ENCODE peak calls at places on chromosomes 6 and 20, in nine cellular contexts. N is spleen, Q is heart left ventricle, Z is HCT116, B is esophagus muscularis mucosa, O is body of pancreas, D is A549, F is right lobe of liver, J is transverse colon. K is an unnamed sample. For H3K4me1, the result is how much of the 10 kb centered on the place peaks cover.

GRCh38 chr20:20734475-20734948 is 22.1 kb upstream of the RALGAPA2 start:
- DNase-seq in N (no peak), Q (no peak), Z (no peak), B (peak), O (no peak), D (no peak), F (no peak), J (no peak), K (no peak)

GRCh38 chr20:10217517-10218410 is 866 bp upstream of the SNAP25 start:
- DNase-seq in N (no peak), Q (no peak), Z (no peak), B (no peak), O (peak), D (peak), F (no peak), J (peak), K (no peak)

GRCh38 chr6:99611148-99611547 is 4.5 kb downstream of the PRDM13 start:
- DNase-seq in N (no peak), Q (no peak), Z (no peak), B (no peak), O (no peak), D (no peak), F (no peak), J (no peak), K (no peak)

GRCh38 chr20:45893831-45894230 is 2.7 kb downstream of the CTSA start:
- DNase-seq in N (no peak), Q (no peak), Z (no peak), B (no peak), O (no peak), D (no peak), F (no peak), J (no peak), K (no peak)

GRCh38 chr6:38640216-38640909 is 634 bp upstream of the BTBD9 start:
- DNase-seq in N (peak), Q (no peak), Z (no peak), B (peak), O (no peak), D (peak), F (no peak), J (peak), K (peak)

GRCh38 chr20:41174373-41174772 is 37.0 kb downstream of the PLCG1 start:
- DNase-seq in N (peak), Q (peak), Z (no peak), B (no peak), O (no peak), D (no peak), F (no peak), J (peak), K (peak)

GRCh38 chr20:23245553-23246128 is 105.0 kb upstream of the NXT1 start:
- DNase-seq in N (peak), Q (peak), Z (no peak), B (peak), O (peak), D (peak), F (peak), J (peak), K (no peak)

GRCh38 chr6:25035451-25036435 is 100.0 kb upstream of the RIPOR2 start:
- DNase-seq in N (no peak), Q (no peak), Z (no peak), B (no peak), O (no peak), D (no peak), F (no peak), J (no peak), K (no peak)

GRCh38 chr20:32971703-32972161 is 32.5 kb downstream of the SUN5 start:
- DNase-seq in N (no peak), Q (no peak), Z (no peak), B (peak), O (no peak), D (no peak), F (no peak), J (no peak), K (peak)

GRCh38 chr6:132341646-132342045 is 59.6 kb downstream of the MOXD1 start:
- DNase-seq in N (no peak), Q (no peak), Z (no peak), B (no peak), O (no peak), D (no peak), F (no peak), J (no peak), K (no peak)

GRCh38 chr6:166346995-166347394 is 4.7 kb upstream of the SFT2D1 start:
- DNase-seq in N (no peak), Q (no peak), Z (no peak), B (no peak), O (no peak), D (no peak), F (no peak), J (no peak), K (no peak)

GRCh38 chr6:169215201-169215661 is 38.4 kb downstream of the THBS2 start:
- DNase-seq in N (no peak), Q (no peak), Z (no peak), B (peak), O (no peak), D (no peak), F (peak), J (no peak), K (peak)

GRCh38 chr6:17919494-17919893 is 67.9 kb downstream of the KIF13A start:
- DNase-seq in N (no peak), Q (no peak), Z (no peak), B (no peak), O (no peak), D (no peak), F (no peak), J (no peak), K (no peak)
- H3K4me1 ChIP-seq in N (under half), Q (half or more), Z (under half), B (half or more), O (under half), D (under half), F (under half), J (under half), K (under half)

GRCh38 chr6:111552241-111552744 is 53.4 kb downstream of the TRAF3IP2 start:
- DNase-seq in N (no peak), Q (peak), Z (no peak), B (peak), O (peak), D (no peak), F (no peak), J (peak), K (no peak)
- TF ChIP-seq POLR2A in N (no peak), Q (no peak), Z (no peak), B (no peak), O (peak), D (no peak), F (no peak), J (no peak), K (no peak)

GRCh38 chr6:21726676-21727075 is 133.1 kb downstream of the SOX4 start:
- DNase-seq in N (no peak), Q (no peak), Z (no peak), B (no peak), O (no peak), D (no peak), F (no peak), J (no peak), K (no peak)
- H3K4me1 ChIP-seq in N (under half), Q (under half), Z (under half), B (under half), O (under half), D (under half), F (under half), J (under half), K (under half)

GRCh38 chr20:34676642-34677373 is at the start of gene PIGU:
- DNase-seq in N (peak), Q (peak), Z (peak), B (peak), O (peak), D (peak), F (peak), J (peak), K (peak)
- TF ChIP-seq POLR2A in N (peak), Q (peak), Z (peak), B (no peak), O (peak), D (peak), F (peak), J (peak), K (peak)

DNA sequence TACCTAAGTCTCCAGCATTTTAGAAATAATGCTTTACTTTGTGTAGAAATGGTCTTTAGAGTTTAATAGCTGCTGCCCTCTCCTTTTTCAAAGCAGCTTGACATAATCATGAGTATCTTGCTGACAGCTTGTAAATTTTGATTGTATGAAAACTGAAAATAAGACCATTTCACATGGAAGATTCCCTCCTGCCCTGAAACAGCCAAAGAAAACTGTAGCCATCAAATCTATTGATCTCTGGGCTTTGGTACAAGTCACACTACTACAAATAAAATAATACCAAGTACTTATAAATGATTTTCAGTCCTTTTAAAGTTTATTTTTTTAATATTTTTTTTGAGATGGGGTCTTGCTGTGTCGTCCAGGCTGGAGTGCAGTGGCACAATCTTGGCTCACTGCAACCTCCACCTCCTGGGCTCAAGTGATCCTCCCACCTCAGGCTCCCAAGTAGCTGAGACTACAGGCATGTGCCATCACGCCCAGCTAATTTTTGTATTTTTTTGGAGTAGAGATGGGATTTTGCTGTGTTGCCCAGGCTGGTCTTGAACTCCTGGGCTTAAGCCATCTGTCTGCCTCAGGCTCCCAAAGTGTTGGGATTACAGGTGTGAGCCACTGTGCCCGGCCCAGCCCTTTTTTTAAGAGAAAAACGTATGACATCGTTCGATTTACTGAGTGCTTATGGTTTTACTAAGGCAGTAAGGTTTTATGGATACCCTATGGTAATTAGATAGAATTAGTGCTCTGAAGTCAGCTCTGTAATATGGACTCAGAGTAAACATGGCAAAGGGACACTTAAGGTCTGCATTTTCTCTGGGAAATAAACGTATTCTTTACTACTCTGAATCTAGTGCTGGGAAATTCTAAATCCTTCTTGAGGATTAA is 7.0 kb downstream of the PTPN1 start:
- DNase-seq in N (no peak), Q (no peak), Z (no peak), B (no peak), O (no peak), D (no peak), F (no peak), J (peak), K (no peak)
- H3K4me1 ChIP-seq in N (half or more), Q (half or more), Z (under half), B (half or more), O (under half), D (under half), F (under half), J (half or more), K (half or more)

GRCh38 chr6:135850882-135851281 is 619 bp upstream of the PDE7B start:
- DNase-seq in N (no peak), Q (no peak), Z (no peak), B (no peak), O (no peak), D (peak), F (no peak), J (no peak), K (no peak)

GRCh38 chr6:135853227-135853626 is 1.7 kb downstream of the PDE7B start:
- DNase-seq in N (no peak), Q (no peak), Z (no peak), B (no peak), O (no peak), D (no peak), F (no peak), J (no peak), K (no peak)

GRCh38 chr6:135853986-135854385 is 2.5 kb downstream of the PDE7B start:
- DNase-seq in N (no peak), Q (no peak), Z (no peak), B (no peak), O (no peak), D (no peak), F (no peak), J (no peak), K (no peak)

GRCh38 chr6:135852775-135853174 is 1.3 kb downstream of the PDE7B start:
- DNase-seq in N (no peak), Q (no peak), Z (no peak), B (no peak), O (no peak), D (no peak), F (no peak), J (no peak), K (no peak)

DNA sequence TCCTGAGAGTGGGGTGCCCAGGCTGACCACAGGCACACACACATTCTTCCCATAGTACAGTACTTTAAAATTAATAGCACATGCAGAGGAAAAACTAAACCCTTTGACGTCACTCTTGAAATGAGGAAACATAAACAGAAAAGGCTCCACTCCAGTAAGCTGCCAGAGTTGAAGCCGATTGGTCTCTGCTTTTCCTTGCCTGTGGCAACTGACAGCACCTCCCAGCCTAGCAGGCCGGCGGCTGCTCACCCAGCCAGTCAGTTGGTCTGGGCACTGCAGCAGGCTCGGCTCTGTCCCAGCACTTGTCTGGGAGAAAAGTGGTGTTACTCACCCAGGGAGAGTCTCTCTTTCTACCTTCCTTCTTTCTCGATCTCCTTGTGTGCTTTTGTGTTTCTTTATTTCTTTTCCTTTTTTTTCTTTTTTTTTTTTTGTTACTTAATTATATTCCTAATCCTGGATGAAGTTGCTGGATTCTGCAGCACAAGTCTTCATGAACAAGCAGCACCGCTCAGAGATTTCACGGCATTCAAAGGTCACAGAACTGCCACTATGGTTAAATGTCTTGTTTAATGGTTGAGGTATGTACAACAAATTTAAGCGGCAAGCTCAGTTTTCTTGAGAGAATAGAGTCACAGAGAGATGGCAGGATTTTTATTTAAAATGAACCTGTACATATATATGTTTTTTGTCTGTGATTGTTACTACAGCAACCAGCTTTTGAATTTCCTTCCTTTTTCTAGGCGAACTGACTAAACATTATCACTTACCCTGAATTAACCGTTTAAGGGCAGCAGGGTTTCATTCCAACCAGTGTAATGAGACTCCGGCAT is at the start of gene PDE7B:
- DNase-seq in N (peak), Q (peak), Z (no peak), B (no peak), O (peak), D (peak), F (peak), J (peak), K (peak)
- TF ChIP-seq POLR2A in N (no peak), Q (peak), Z (no peak), B (peak), O (peak), D (peak), F (peak), J (peak), K (peak)